ENCODE peak calls at places on chromosomes 11 and 22, in ten cellular contexts. M, P, G, I, S, U, C, B, Q and J are unnamed samples.

GRCh38 chr11:27443746-27444465 is 28.7 kb downstream of the LGR4 start:
- DNase-seq in M (no peak), P (no peak), G (no peak), I (no peak), S (no peak), U (no peak), C (no peak), B (no peak), Q (no peak), J (no peak)

GRCh38 chr22:38144025-38144405 is 33.5 kb upstream of the BAIAP2L2 start:
- DNase-seq in M (no peak), P (no peak), G (no peak), I (peak), S (no peak), U (peak), C (no peak), B (no peak), Q (no peak), J (no peak)

GRCh38 chr11:3128356-3129180 is 36.5 kb downstream of the OSBPL5 start:
- DNase-seq in M (no peak), P (no peak), G (no peak), I (no peak), S (no peak), U (no peak), C (no peak), B (no peak), Q (peak), J (no peak)

GRCh38 chr22:19887251-19887985 is 32.7 kb upstream of the GNB1L start:
- DNase-seq in M (no peak), P (no peak), G (no peak), I (no peak), S (no peak), U (no peak), C (no peak), B (no peak), Q (peak), J (no peak)

GRCh38 chr11:2446590-2447252 is 1.9 kb downstream of the KCNQ1 start:
- DNase-seq in M (no peak), P (peak), G (no peak), I (no peak), S (no peak), U (no peak), C (no peak), B (no peak), Q (peak), J (no peak)

GRCh38 chr11:4190098-4190497 is 95.5 kb downstream of the RRM1 start:
- DNase-seq in M (no peak), P (no peak), G (no peak), I (no peak), S (no peak), U (no peak), C (no peak), B (no peak), Q (no peak), J (no peak)

GRCh38 chr11:57425565-57426438 is 1.1 kb downstream of the SLC43A3 start:
- DNase-seq in M (peak), P (no peak), G (peak), I (peak), S (no peak), U (no peak), C (peak), B (peak), Q (peak), J (no peak)

GRCh38 chr11:64831411-64831891 is 13.0 kb downstream of the CDC42BPG start:
- DNase-seq in M (no peak), P (no peak), G (no peak), I (no peak), S (no peak), U (no peak), C (no peak), B (no peak), Q (no peak), J (no peak)

GRCh38 chr11:60566773-60567172 is 51.6 kb downstream of the MS4A13 start:
- DNase-seq in M (no peak), P (no peak), G (no peak), I (no peak), S (no peak), U (no peak), C (no peak), B (no peak), Q (no peak), J (no peak)

GRCh38 chr11:113249491-113249763 is 65.0 kb upstream of the TTC12 start:
- DNase-seq in M (no peak), P (no peak), G (no peak), I (no peak), S (no peak), U (no peak), C (peak), B (peak), Q (no peak), J (no peak)

GRCh38 chr22:46922037-46922436 is 159.6 kb downstream of the TBC1D22A start:
- DNase-seq in M (no peak), P (no peak), G (no peak), I (no peak), S (no peak), U (no peak), C (no peak), B (no peak), Q (no peak), J (no peak)

GRCh38 chr22:27568265-27568664 is 233.3 kb downstream of the MN1 start:
- DNase-seq in M (no peak), P (no peak), G (no peak), I (no peak), S (no peak), U (no peak), C (no peak), B (no peak), Q (no peak), J (no peak)

GRCh38 chr22:28151241-28151640 is 232.2 kb upstream of the PITPNB start:
- DNase-seq in M (no peak), P (no peak), G (no peak), I (no peak), S (no peak), U (no peak), C (no peak), B (no peak), Q (no peak), J (no peak)

GRCh38 chr11:47714554-47715081 is 551 bp downstream of the AGBL2 start:
- DNase-seq in M (peak), P (peak), G (peak), I (peak), S (no peak), U (no peak), C (no peak), B (peak), Q (no peak), J (no peak)

GRCh38 chr11:70552441-70553150 is 154.3 kb downstream of the CTTN start:
- DNase-seq in M (no peak), P (no peak), G (no peak), I (no peak), S (no peak), U (no peak), C (no peak), B (no peak), Q (no peak), J (peak)

GRCh38 chr11:129373489-129373953 is 2.1 kb upstream of the BARX2 start:
- DNase-seq in M (peak), P (no peak), G (no peak), I (no peak), S (no peak), U (no peak), C (no peak), B (peak), Q (peak), J (peak)

GRCh38 chr22:40626826-40627225 is 9.7 kb downstream of the MRTFA start:
- DNase-seq in M (no peak), P (no peak), G (no peak), I (no peak), S (no peak), U (no peak), C (no peak), B (no peak), Q (no peak), J (no peak)

GRCh38 chr11:27357250-27357649 is 5.8 kb downstream of the CCDC34 start:
- DNase-seq in M (no peak), P (no peak), G (no peak), I (no peak), S (no peak), U (no peak), C (no peak), B (no peak), Q (no peak), J (no peak)

GRCh38 chr11:69157156-69157821 is 1.6 kb downstream of the SMIM38 start:
- DNase-seq in M (peak), P (no peak), G (no peak), I (no peak), S (peak), U (no peak), C (no peak), B (peak), Q (no peak), J (no peak)

GRCh38 chr11:112308651-112309050 is 48.0 kb upstream of the PLET1 start:
- DNase-seq in M (no peak), P (no peak), G (no peak), I (no peak), S (no peak), U (no peak), C (no peak), B (no peak), Q (no peak), J (no peak)

GRCh38 chr22:38728899-38729796 is 23.4 kb downstream of the GTPBP1 start:
- DNase-seq in M (no peak), P (no peak), G (no peak), I (no peak), S (no peak), U (no peak), C (no peak), B (no peak), Q (no peak), J (no peak)

GRCh38 chr11:63782749-63783148 is 14.2 kb upstream of the ZFTA start:
- DNase-seq in M (no peak), P (no peak), G (no peak), I (no peak), S (no peak), U (no peak), C (no peak), B (no peak), Q (no peak), J (no peak)

GRCh38 chr11:124879999-124880611 is 14.9 kb downstream of the ROBO3 start:
- DNase-seq in M (no peak), P (no peak), G (no peak), I (peak), S (no peak), U (no peak), C (no peak), B (no peak), Q (no peak), J (peak)

GRCh38 chr11:2898366-2899079 is 12.9 kb upstream of the CDKN1C start:
- DNase-seq in M (peak), P (peak), G (peak), I (peak), S (no peak), U (no peak), C (peak), B (peak), Q (peak), J (no peak)

GRCh38 chr11:83865636-83866461 is 579.7 kb upstream of the CCDC90B start:
- DNase-seq in M (peak), P (no peak), G (no peak), I (no peak), S (no peak), U (no peak), C (no peak), B (no peak), Q (no peak), J (no peak)

GRCh38 chr11:45083544-45084087 is 62.8 kb upstream of the PRDM11 start:
- DNase-seq in M (no peak), P (peak), G (no peak), I (no peak), S (no peak), U (no peak), C (peak), B (no peak), Q (no peak), J (no peak)

GRCh38 chr22:46195487-46196165 is 45.3 kb downstream of the PPARA start:
- DNase-seq in M (no peak), P (no peak), G (no peak), I (no peak), S (no peak), U (no peak), C (no peak), B (peak), Q (no peak), J (no peak)

GRCh38 chr11:130476200-130476921 is 27.9 kb downstream of the ADAMTS15 start:
- DNase-seq in M (no peak), P (no peak), G (no peak), I (no peak), S (no peak), U (no peak), C (no peak), B (no peak), Q (no peak), J (no peak)

GRCh38 chr22:36544107-36544620 is 15.2 kb upstream of the EIF3D start:
- DNase-seq in M (peak), P (no peak), G (no peak), I (no peak), S (no peak), U (no peak), C (no peak), B (no peak), Q (no peak), J (no peak)

GRCh38 chr11:76721755-76722677 is 51.5 kb upstream of the LRRC32 start:
- DNase-seq in M (peak), P (peak), G (peak), I (no peak), S (peak), U (peak), C (peak), B (peak), Q (peak), J (peak)

GRCh38 chr11:118790357-118791014 is 478 bp downstream of the DDX6 start:
- DNase-seq in M (peak), P (peak), G (peak), I (peak), S (peak), U (no peak), C (peak), B (peak), Q (peak), J (peak)

GRCh38 chr11:118792642-118793124 is 1.7 kb upstream of the DDX6 start:
- DNase-seq in M (peak), P (peak), G (peak), I (peak), S (peak), U (peak), C (peak), B (peak), Q (peak), J (no peak)

GRCh38 chr11:118791961-118792578 is 1.1 kb upstream of the DDX6 start:
- DNase-seq in M (peak), P (peak), G (peak), I (peak), S (peak), U (no peak), C (no peak), B (no peak), Q (peak), J (no peak)

GRCh38 chr11:118789501-118790356 is 1.2 kb downstream of the DDX6 start:
- DNase-seq in M (peak), P (peak), G (peak), I (no peak), S (no peak), U (no peak), C (peak), B (peak), Q (no peak), J (peak)

DNA sequence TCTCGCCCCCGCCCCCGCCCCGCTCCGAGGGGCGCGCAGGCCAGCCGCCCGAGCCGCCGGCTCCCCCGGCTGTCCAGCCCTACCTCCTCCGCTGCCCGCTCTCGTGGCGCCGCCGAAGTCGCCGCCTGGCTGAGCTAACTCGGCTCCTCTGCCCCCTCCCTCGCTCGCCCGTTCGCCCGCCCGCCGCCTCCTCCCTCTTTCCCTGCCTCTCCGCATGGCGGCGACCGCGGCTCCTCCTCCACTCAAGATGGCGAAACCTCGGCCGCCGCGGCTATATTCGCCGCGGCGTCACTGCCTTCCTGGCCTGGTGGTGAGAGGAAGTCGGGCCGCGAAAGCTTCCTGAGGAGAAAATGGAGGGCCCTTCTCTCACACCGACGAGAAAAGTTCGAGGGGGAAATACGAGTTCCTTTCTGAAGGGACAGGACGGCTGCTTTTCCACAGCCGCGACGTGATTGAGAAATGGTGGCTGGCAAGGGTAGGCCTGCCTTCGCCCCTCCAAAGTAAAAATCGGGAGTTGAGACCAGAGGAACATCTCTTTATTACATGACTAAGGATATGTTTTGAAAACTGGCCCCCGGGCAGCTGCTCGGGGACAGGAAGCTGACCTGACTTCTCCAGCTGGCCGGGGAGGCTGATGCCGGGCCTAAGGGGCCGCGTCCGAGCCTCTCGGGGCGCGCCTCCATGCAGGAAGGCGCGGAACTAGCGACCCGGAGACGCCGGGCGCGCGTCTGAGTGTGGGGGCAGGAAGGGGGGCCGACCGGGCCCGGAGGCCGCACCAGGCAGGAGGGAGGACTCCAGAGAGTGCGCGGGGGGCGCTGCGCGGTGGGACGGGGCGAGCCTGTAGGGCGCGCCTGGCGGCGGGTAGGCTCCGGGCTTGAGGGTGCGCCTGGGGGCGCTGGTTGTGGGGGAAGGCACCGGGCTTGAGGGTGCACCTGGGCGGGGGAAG is at the start of gene DDX6:
- DNase-seq in M (peak), P (peak), G (peak), I (peak), S (peak), U (peak), C (peak), B (peak), Q (peak), J (peak)
- TF ChIP-seq CTCF in M (peak), P (peak), G (peak), I (no peak), S (no peak), U (peak), C (no peak), B (peak), Q (peak), J (peak)

DNA sequence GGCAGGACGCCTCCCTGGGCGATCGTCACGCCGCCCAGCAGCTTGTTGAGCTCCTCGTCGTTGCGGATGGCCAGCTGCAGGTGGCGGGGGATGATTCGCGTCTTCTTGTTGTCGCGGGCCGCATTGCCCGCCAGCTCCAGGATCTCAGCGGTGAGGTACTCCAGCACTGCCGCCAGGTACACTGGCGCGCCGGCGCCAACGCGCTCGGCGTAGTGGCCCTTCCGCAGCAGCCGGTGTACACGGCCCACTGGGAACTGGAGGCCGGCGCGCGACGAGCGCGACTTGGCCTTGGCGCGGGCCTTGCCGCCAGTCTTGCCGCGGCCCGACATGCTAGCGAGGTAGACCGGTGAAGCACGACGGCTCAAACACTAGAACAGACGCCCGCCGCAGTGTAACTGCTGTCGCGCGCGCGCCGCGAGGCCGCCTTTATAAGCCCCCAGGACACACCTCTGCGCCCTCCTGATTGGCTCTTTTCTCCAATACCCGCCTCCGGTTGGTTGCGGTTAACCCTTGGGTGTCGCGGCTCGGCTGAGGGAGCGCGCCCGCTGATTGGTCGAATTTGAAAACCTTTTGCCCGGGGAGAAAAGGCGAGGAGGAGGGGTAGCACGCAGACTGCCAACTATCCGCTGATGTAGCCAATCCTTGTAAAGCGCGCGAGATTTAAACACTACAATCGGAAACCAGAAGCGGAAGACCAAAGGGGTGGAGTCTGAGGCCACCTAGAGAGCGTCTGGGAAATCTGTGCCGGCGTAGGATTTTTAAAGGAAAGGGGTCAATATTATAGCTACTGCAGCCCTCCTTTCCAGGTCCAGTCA is 6.4 kb downstream of the DPAGT1 start:
- DNase-seq in M (peak), P (peak), G (peak), I (peak), S (peak), U (peak), C (peak), B (peak), Q (peak), J (peak)
- TF ChIP-seq CTCF in M (no peak), P (no peak), G (peak), I (peak), S (no peak), U (no peak), C (peak), B (no peak), Q (no peak), J (peak)

DNA sequence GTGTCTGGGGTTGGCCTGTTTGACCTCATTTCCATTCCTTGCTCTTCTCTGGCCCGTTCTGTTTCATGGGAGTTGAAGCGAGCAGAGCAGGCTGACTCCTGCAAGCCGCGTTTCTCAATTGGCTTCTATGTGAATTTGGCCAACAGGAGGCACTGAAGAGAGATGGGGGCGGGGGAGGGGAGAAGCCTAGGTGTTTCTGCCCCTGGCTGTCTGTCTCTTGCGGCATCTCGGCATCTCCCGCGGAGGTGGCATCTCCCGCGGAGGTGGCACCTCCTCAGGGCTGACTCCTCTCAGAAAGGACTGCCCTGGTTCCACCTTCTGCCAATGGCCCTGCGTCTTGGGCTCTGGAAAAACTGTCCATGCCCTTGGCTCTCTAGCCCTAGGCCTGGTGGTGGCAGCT is 125.6 kb upstream of the CSNK2A3 start:
- DNase-seq in M (no peak), P (no peak), G (no peak), I (no peak), S (no peak), U (no peak), C (no peak), B (no peak), Q (no peak), J (no peak)
- TF ChIP-seq CTCF in M (no peak), P (no peak), G (no peak), I (no peak), S (no peak), U (no peak), C (no peak), B (no peak), Q (no peak), J (no peak)

GRCh38 chr11:67050139-67050538 is 6.5 kb upstream of the RHOD start:
- DNase-seq in M (no peak), P (no peak), G (no peak), I (no peak), S (no peak), U (no peak), C (no peak), B (no peak), Q (no peak), J (no peak)
- TF ChIP-seq CTCF in M (no peak), P (no peak), G (no peak), I (no peak), S (no peak), U (no peak), C (no peak), B (no peak), Q (no peak), J (no peak)

GRCh38 chr11:72786305-72787261 is 7.3 kb downstream of the STARD10 start:
- DNase-seq in M (no peak), P (no peak), G (no peak), I (no peak), S (no peak), U (no peak), C (no peak), B (no peak), Q (peak), J (peak)

GRCh38 chr11:72784662-72785061 is 9.2 kb downstream of the STARD10 start:
- DNase-seq in M (no peak), P (no peak), G (no peak), I (no peak), S (no peak), U (no peak), C (no peak), B (no peak), Q (no peak), J (peak)

GRCh38 chr11:72789493-72790131 is 4.2 kb downstream of the STARD10 start:
- DNase-seq in M (peak), P (no peak), G (no peak), I (no peak), S (no peak), U (no peak), C (peak), B (peak), Q (no peak), J (peak)

GRCh38 chr11:72788250-72788649 is 5.6 kb downstream of the STARD10 start:
- DNase-seq in M (no peak), P (no peak), G (no peak), I (no peak), S (no peak), U (no peak), C (no peak), B (no peak), Q (peak), J (peak)

GRCh38 chr11:72787262-72788104 is 6.4 kb downstream of the STARD10 start:
- DNase-seq in M (no peak), P (peak), G (no peak), I (no peak), S (no peak), U (no peak), C (no peak), B (no peak), Q (no peak), J (peak)
- TF ChIP-seq CTCF in M (peak), P (no peak), G (peak), I (no peak), S (no peak), U (no peak), C (no peak), B (peak), Q (peak), J (no peak)

GRCh38 chr22:22855617-22856308 is 31.9 kb upstream of the IGLL5 start:
- DNase-seq in M (peak), P (peak), G (peak), I (no peak), S (peak), U (no peak), C (peak), B (peak), Q (no peak), J (no peak)
- TF ChIP-seq CTCF in M (peak), P (peak), G (peak), I (no peak), S (peak), U (peak), C (peak), B (peak), Q (peak), J (no peak)